ENCODE peak calls at places on chromosomes 16 and 17, in seven cellular contexts. V is spleen, L is AG04450, B is GM23338, Q is tibial nerve, Y is PC-3, E is A549. A is an unnamed sample.

GRCh38 chr17:45680360-45680759 is 103.8 kb upstream of the CRHR1 start:
- DNase-seq in V (no peak), L (no peak), B (no peak), Q (no peak), Y (no peak), E (no peak), A (no peak)

GRCh38 chr16:75627856-75628255 is 4.8 kb upstream of the ADAT1 start:
- DNase-seq in V (no peak), L (no peak), B (no peak), Q (no peak), Y (no peak), E (no peak), A (no peak)

GRCh38 chr16:69647020-69647419 is 79.3 kb downstream of the NQO1 start:
- DNase-seq in V (no peak), L (no peak), B (no peak), Q (no peak), Y (no peak), E (no peak), A (no peak)

GRCh38 chr16:49116873-49117272 is 164.8 kb downstream of the CBLN1 start:
- DNase-seq in V (no peak), L (no peak), B (no peak), Q (no peak), Y (no peak), E (no peak), A (no peak)

GRCh38 chr16:83606486-83607030 is 201.2 kb upstream of the HSBP1 start:
- DNase-seq in V (no peak), L (no peak), B (peak; percentile 66), Q (no peak), Y (no peak), E (peak; percentile 8), A (no peak)

GRCh38 chr17:30218689-30219266 is 16.7 kb downstream of the SLC6A4 start:
- DNase-seq in V (peak; percentile 20), L (no peak), B (no peak), Q (no peak), Y (no peak), E (no peak), A (no peak)

GRCh38 chr16:15032547-15033308 is 23.1 kb downstream of the NTAN1 start:
- DNase-seq in V (no peak), L (no peak), B (no peak), Q (no peak), Y (no peak), E (no peak), A (no peak)

GRCh38 chr17:45640141-45640850 is 143.8 kb upstream of the CRHR1 start:
- DNase-seq in V (peak; percentile 85), L (peak; percentile 43), B (peak; percentile 93), Q (peak; percentile 40), Y (peak; percentile 91), E (peak; percentile 81), A (peak; percentile 76)

GRCh38 chr16:68289621-68290329 is 21.0 kb downstream of the SLC7A6OS start:
- DNase-seq in V (peak; percentile 88), L (no peak), B (no peak), Q (no peak), Y (no peak), E (no peak), A (no peak)

GRCh38 chr17:72120878-72121163 is at the start of gene SOX9:
- DNase-seq in V (no peak), L (peak; percentile 87), B (peak; percentile 97), Q (peak; percentile 79), Y (peak; percentile 99), E (peak; percentile 100), A (peak; percentile 96)
- H3K4me3 ChIP-seq in V (peak within 1 kb of the TSS; percentile 18), L (peak within 1 kb of the TSS; percentile 94), B (peak within 1 kb of the TSS; percentile 85), Q (peak within 1 kb of the TSS; percentile 68), Y (peak within 1 kb of the TSS; percentile 85), E (peak within 1 kb of the TSS; percentile 82), A (peak within 1 kb of the TSS; percentile 64)

GRCh38 chr17:16977932-16978331 is 6.0 kb upstream of the TNFRSF13B start:
- DNase-seq in V (no peak), L (no peak), B (peak; percentile 40), Q (no peak), Y (no peak), E (no peak), A (no peak)

GRCh38 chr17:16976686-16977550 is 5.0 kb upstream of the TNFRSF13B start:
- DNase-seq in V (no peak), L (no peak), B (no peak), Q (no peak), Y (no peak), E (no peak), A (no peak)

GRCh38 chr17:16975266-16975651 is 3.3 kb upstream of the TNFRSF13B start:
- DNase-seq in V (no peak), L (no peak), B (no peak), Q (no peak), Y (no peak), E (no peak), A (no peak)

GRCh38 chr17:16974569-16975265 is 2.8 kb upstream of the TNFRSF13B start:
- DNase-seq in V (no peak), L (no peak), B (no peak), Q (no peak), Y (peak; percentile 44), E (no peak), A (no peak)

GRCh38 chr17:16975744-16976625 is 4.1 kb upstream of the TNFRSF13B start:
- DNase-seq in V (no peak), L (no peak), B (no peak), Q (no peak), Y (peak; percentile 26), E (no peak), A (no peak)
- H3K27ac ChIP-seq in V (no peak overlapping the region), L (no peak overlapping the region), B (no peak overlapping the region), Q (no peak overlapping the region), Y (no peak overlapping the region), E (no peak overlapping the region), A (no peak overlapping the region)

GRCh38 chr17:37510056-37510455 is 20.4 kb downstream of the DUSP14 start:
- DNase-seq in V (no peak), L (no peak), B (no peak), Q (no peak), Y (no peak), E (no peak), A (no peak)

GRCh38 chr17:37505333-37505732 is 15.6 kb downstream of the DUSP14 start:
- DNase-seq in V (no peak), L (no peak), B (no peak), Q (no peak), Y (no peak), E (no peak), A (no peak)

GRCh38 chr17:37503148-37503547 is 13.5 kb downstream of the DUSP14 start:
- DNase-seq in V (no peak), L (no peak), B (no peak), Q (no peak), Y (no peak), E (no peak), A (no peak)

GRCh38 chr17:37507108-37507507 is 17.4 kb downstream of the DUSP14 start:
- DNase-seq in V (no peak), L (no peak), B (no peak), Q (no peak), Y (no peak), E (no peak), A (no peak)

DNA sequence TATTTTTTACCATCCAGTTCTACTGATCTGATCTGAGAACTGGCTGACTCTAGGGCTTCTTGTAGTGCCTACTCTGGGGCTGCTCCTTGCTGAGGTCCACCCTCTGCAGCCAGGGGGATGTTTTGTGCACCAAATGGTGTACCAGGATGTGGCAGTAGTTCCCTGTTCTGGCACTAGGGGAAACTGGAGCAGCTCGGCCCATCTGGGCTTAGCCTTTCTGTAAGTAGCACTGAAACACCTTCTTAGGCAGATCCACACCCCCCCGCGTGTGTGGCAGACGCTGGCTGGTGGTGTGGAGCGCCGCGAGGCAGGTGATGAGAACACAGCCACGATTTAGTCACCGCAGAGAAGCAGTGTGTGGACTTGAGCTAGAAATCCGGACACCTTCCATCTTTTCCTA is 17.0 kb downstream of the DUSP14 start:
- DNase-seq in V (no peak), L (no peak), B (peak; percentile 91), Q (no peak), Y (peak; percentile 46), E (peak; percentile 83), A (peak; percentile 45)
- TF ChIP-seq CTCF in V (peak; percentile 21), L (peak; percentile 66), B (peak; percentile 64), Q (peak; percentile 19), Y (peak; percentile 56), E (peak; percentile 41), A (peak; percentile 54)

GRCh38 chr17:75390982-75391381 is 14.5 kb downstream of the GRB2 start:
- DNase-seq in V (no peak), L (no peak), B (no peak), Q (no peak), Y (no peak), E (no peak), A (no peak)

GRCh38 chr17:75394332-75394918 is 11.1 kb downstream of the GRB2 start:
- DNase-seq in V (no peak), L (no peak), B (no peak), Q (no peak), Y (peak; percentile 20), E (no peak), A (no peak)

GRCh38 chr17:75393523-75394331 is 11.8 kb downstream of the GRB2 start:
- DNase-seq in V (peak; percentile 99), L (peak; percentile 96), B (peak; percentile 100), Q (peak; percentile 95), Y (peak; percentile 99), E (peak; percentile 99), A (peak; percentile 98)

GRCh38 chr17:75396025-75396424 is 9.5 kb downstream of the GRB2 start:
- DNase-seq in V (no peak), L (no peak), B (no peak), Q (no peak), Y (no peak), E (no peak), A (no peak)

DNA sequence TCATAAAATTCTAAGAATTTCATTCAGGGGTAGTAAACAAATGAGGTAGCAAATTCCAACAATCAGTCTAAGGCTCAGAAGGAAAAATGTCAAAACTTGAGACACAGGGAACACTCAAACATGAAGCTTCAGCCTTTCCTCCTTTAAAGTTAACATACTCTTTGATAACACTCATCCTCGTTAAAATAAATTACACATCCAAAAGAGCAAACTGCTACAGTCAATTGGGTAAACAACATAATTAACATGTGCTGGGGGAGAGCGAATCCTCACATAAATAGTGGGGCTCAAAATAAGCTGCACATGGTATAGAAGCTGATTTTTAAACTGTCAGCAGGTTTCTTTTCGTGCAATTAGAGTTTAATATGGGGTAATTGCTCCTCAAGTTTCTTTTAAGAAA is 12.9 kb downstream of the GRB2 start:
- DNase-seq in V (no peak), L (no peak), B (no peak), Q (no peak), Y (peak; percentile 23), E (no peak), A (no peak)
- H3K4me3 ChIP-seq in V (no peak overlapping the region), L (peak overlapping the region; percentile 80), B (peak overlapping the region; percentile 99), Q (no peak overlapping the region), Y (peak overlapping the region; percentile 81), E (peak overlapping the region; percentile 62), A (peak overlapping the region; percentile 82)

A was measured in dorsolateral prefrontal cortex.